ENCODE peak calls at places on chromosomes 11 and 22, in ten cellular contexts. One of them, this sample, is unnamed.
A peak's percentile ranks its signal among the peaks of the same experiment; 100 is the strongest.

GRCh38 chr11:126115820-126116319 is 53.2 kb upstream of the CDON start:
- DNase-seq in brain microvascular endothelial cell: peak; percentile 68
- DNase-seq in neuronal stem cell: no peak
- DNase-seq in heart right ventricle: peak; percentile 64
- DNase-seq in upper lobe of right lung: peak; percentile 84
- DNase-seq in AG04450: peak; percentile 77
- DNase-seq in CD4-positive, CD25-positive, alpha-beta regulatory T cell: no peak
- DNase-seq in CD8-positive, alpha-beta memory T cell: no peak
- DNase-seq in transverse colon: peak; percentile 73
- DNase-seq in fibroblast of lung: peak; percentile 87
- DNase-seq in this sample: no peak

GRCh38 chr11:123062892-123063395 is 1.0 kb upstream of the HSPA8 start:
- DNase-seq in brain microvascular endothelial cell: peak; percentile 28
- DNase-seq in neuronal stem cell: no peak
- DNase-seq in heart right ventricle: no peak
- DNase-seq in upper lobe of right lung: no peak
- DNase-seq in AG04450: peak; percentile 11
- DNase-seq in CD4-positive, CD25-positive, alpha-beta regulatory T cell: no peak
- DNase-seq in CD8-positive, alpha-beta memory T cell: no peak
- DNase-seq in transverse colon: no peak
- DNase-seq in fibroblast of lung: peak; percentile 56
- DNase-seq in this sample: no peak

GRCh38 chr22:25199726-25200520 is at the start of gene CRYBB3:
- DNase-seq in brain microvascular endothelial cell: no peak
- DNase-seq in neuronal stem cell: no peak
- DNase-seq in heart right ventricle: no peak
- DNase-seq in upper lobe of right lung: peak; percentile 52
- DNase-seq in AG04450: no peak
- DNase-seq in CD4-positive, CD25-positive, alpha-beta regulatory T cell: no peak
- DNase-seq in CD8-positive, alpha-beta memory T cell: no peak
- DNase-seq in transverse colon: no peak
- DNase-seq in fibroblast of lung: no peak
- DNase-seq in this sample: peak; percentile 13

GRCh38 chr11:60785806-60786361 is 751 bp downstream of the MS4A10 start:
- DNase-seq in brain microvascular endothelial cell: peak; percentile 80
- DNase-seq in neuronal stem cell: no peak
- DNase-seq in heart right ventricle: no peak
- DNase-seq in upper lobe of right lung: peak; percentile 35
- DNase-seq in AG04450: no peak
- DNase-seq in CD4-positive, CD25-positive, alpha-beta regulatory T cell: no peak
- DNase-seq in CD8-positive, alpha-beta memory T cell: no peak
- DNase-seq in transverse colon: no peak
- DNase-seq in fibroblast of lung: peak; percentile 36
- DNase-seq in this sample: no peak

GRCh38 chr22:40487663-40488249 is 117.4 kb downstream of the SGSM3 start:
- DNase-seq in brain microvascular endothelial cell: no peak
- DNase-seq in neuronal stem cell: no peak
- DNase-seq in heart right ventricle: no peak
- DNase-seq in upper lobe of right lung: no peak
- DNase-seq in AG04450: no peak
- DNase-seq in CD4-positive, CD25-positive, alpha-beta regulatory T cell: no peak
- DNase-seq in CD8-positive, alpha-beta memory T cell: no peak
- DNase-seq in transverse colon: no peak
- DNase-seq in fibroblast of lung: peak; percentile 40
- DNase-seq in this sample: no peak

GRCh38 chr11:94134651-94135512 is 6.2 kb downstream of the PANX1 start:
- DNase-seq in brain microvascular endothelial cell: peak; percentile 96
- DNase-seq in neuronal stem cell: no peak
- DNase-seq in heart right ventricle: peak; percentile 61
- DNase-seq in upper lobe of right lung: no peak
- DNase-seq in AG04450: peak; percentile 80
- DNase-seq in CD4-positive, CD25-positive, alpha-beta regulatory T cell: no peak
- DNase-seq in CD8-positive, alpha-beta memory T cell: no peak
- DNase-seq in transverse colon: peak; percentile 55
- DNase-seq in fibroblast of lung: peak; percentile 96
- DNase-seq in this sample: peak; percentile 66

GRCh38 chr11:2257023-2257700 is 13.2 kb downstream of the ASCL2 start:
- DNase-seq in brain microvascular endothelial cell: no peak
- DNase-seq in neuronal stem cell: no peak
- DNase-seq in heart right ventricle: no peak
- DNase-seq in upper lobe of right lung: no peak
- DNase-seq in AG04450: no peak
- DNase-seq in CD4-positive, CD25-positive, alpha-beta regulatory T cell: no peak
- DNase-seq in CD8-positive, alpha-beta memory T cell: no peak
- DNase-seq in transverse colon: no peak
- DNase-seq in fibroblast of lung: no peak
- DNase-seq in this sample: no peak

GRCh38 chr11:128632151-128632791 is 44.9 kb upstream of the ETS1 start:
- DNase-seq in brain microvascular endothelial cell: peak; percentile 45
- DNase-seq in neuronal stem cell: peak; percentile 31
- DNase-seq in heart right ventricle: no peak
- DNase-seq in upper lobe of right lung: no peak
- DNase-seq in AG04450: peak; percentile 45
- DNase-seq in CD4-positive, CD25-positive, alpha-beta regulatory T cell: no peak
- DNase-seq in CD8-positive, alpha-beta memory T cell: peak; percentile 64
- DNase-seq in transverse colon: peak; percentile 43
- DNase-seq in fibroblast of lung: peak; percentile 60
- DNase-seq in this sample: no peak

GRCh38 chr11:44759743-44760476 is 33.1 kb downstream of the TSPAN18 start:
- DNase-seq in brain microvascular endothelial cell: no peak
- DNase-seq in neuronal stem cell: no peak
- DNase-seq in heart right ventricle: no peak
- DNase-seq in upper lobe of right lung: no peak
- DNase-seq in AG04450: no peak
- DNase-seq in CD4-positive, CD25-positive, alpha-beta regulatory T cell: no peak
- DNase-seq in CD8-positive, alpha-beta memory T cell: no peak
- DNase-seq in transverse colon: no peak
- DNase-seq in fibroblast of lung: no peak
- DNase-seq in this sample: no peak

GRCh38 chr11:93234602-93235207 is 36.9 kb upstream of the SLC36A4 start:
- DNase-seq in brain microvascular endothelial cell: peak; percentile 85
- DNase-seq in neuronal stem cell: peak; percentile 71
- DNase-seq in heart right ventricle: peak; percentile 57
- DNase-seq in upper lobe of right lung: peak; percentile 80
- DNase-seq in AG04450: peak; percentile 30
- DNase-seq in CD4-positive, CD25-positive, alpha-beta regulatory T cell: peak; percentile 29
- DNase-seq in CD8-positive, alpha-beta memory T cell: peak; percentile 56
- DNase-seq in transverse colon: peak; percentile 82
- DNase-seq in fibroblast of lung: peak; percentile 62
- DNase-seq in this sample: peak; percentile 83

GRCh38 chr11:44621784-44622183 is 56.3 kb downstream of the CD82 start:
- DNase-seq in brain microvascular endothelial cell: no peak
- DNase-seq in neuronal stem cell: no peak
- DNase-seq in heart right ventricle: no peak
- DNase-seq in upper lobe of right lung: no peak
- DNase-seq in AG04450: no peak
- DNase-seq in CD4-positive, CD25-positive, alpha-beta regulatory T cell: no peak
- DNase-seq in CD8-positive, alpha-beta memory T cell: peak; percentile 8
- DNase-seq in transverse colon: no peak
- DNase-seq in fibroblast of lung: no peak
- DNase-seq in this sample: no peak

GRCh38 chr11:92770981-92771380 is 198.5 kb upstream of the MTNR1B start:
- DNase-seq in brain microvascular endothelial cell: no peak
- DNase-seq in neuronal stem cell: no peak
- DNase-seq in heart right ventricle: no peak
- DNase-seq in upper lobe of right lung: no peak
- DNase-seq in AG04450: no peak
- DNase-seq in CD4-positive, CD25-positive, alpha-beta regulatory T cell: no peak
- DNase-seq in CD8-positive, alpha-beta memory T cell: no peak
- DNase-seq in transverse colon: no peak
- DNase-seq in fibroblast of lung: no peak
- DNase-seq in this sample: no peak

GRCh38 chr11:74749965-74750296 is 1.3 kb downstream of the RNF169 start:
- DNase-seq in brain microvascular endothelial cell: no peak
- DNase-seq in neuronal stem cell: no peak
- DNase-seq in heart right ventricle: no peak
- DNase-seq in upper lobe of right lung: no peak
- DNase-seq in AG04450: no peak
- DNase-seq in CD4-positive, CD25-positive, alpha-beta regulatory T cell: no peak
- DNase-seq in CD8-positive, alpha-beta memory T cell: no peak
- DNase-seq in transverse colon: no peak
- DNase-seq in fibroblast of lung: no peak
- DNase-seq in this sample: no peak

GRCh38 chr11:62710001-62710345 is 2.5 kb downstream of the GNG3 start:
- DNase-seq in brain microvascular endothelial cell: no peak
- DNase-seq in neuronal stem cell: no peak
- DNase-seq in heart right ventricle: no peak
- DNase-seq in upper lobe of right lung: peak; percentile 60
- DNase-seq in AG04450: no peak
- DNase-seq in CD4-positive, CD25-positive, alpha-beta regulatory T cell: no peak
- DNase-seq in CD8-positive, alpha-beta memory T cell: no peak
- DNase-seq in transverse colon: no peak
- DNase-seq in fibroblast of lung: no peak
- DNase-seq in this sample: no peak

GRCh38 chr22:21972293-21972779 is 10.3 kb downstream of the TOP3B start:
- DNase-seq in brain microvascular endothelial cell: peak; percentile 31
- DNase-seq in neuronal stem cell: no peak
- DNase-seq in heart right ventricle: no peak
- DNase-seq in upper lobe of right lung: no peak
- DNase-seq in AG04450: no peak
- DNase-seq in CD4-positive, CD25-positive, alpha-beta regulatory T cell: peak; percentile 20
- DNase-seq in CD8-positive, alpha-beta memory T cell: peak; percentile 63
- DNase-seq in transverse colon: peak; percentile 32
- DNase-seq in fibroblast of lung: no peak
- DNase-seq in this sample: no peak

GRCh38 chr11:128290106-128290840 is 297.1 kb downstream of the ETS1 start:
- DNase-seq in brain microvascular endothelial cell: peak; percentile 78
- DNase-seq in neuronal stem cell: peak; percentile 56
- DNase-seq in heart right ventricle: peak; percentile 29
- DNase-seq in upper lobe of right lung: peak; percentile 67
- DNase-seq in AG04450: peak; percentile 88
- DNase-seq in CD4-positive, CD25-positive, alpha-beta regulatory T cell: peak; percentile 63
- DNase-seq in CD8-positive, alpha-beta memory T cell: peak; percentile 80
- DNase-seq in transverse colon: peak; percentile 86
- DNase-seq in fibroblast of lung: peak; percentile 82
- DNase-seq in this sample: no peak

GRCh38 chr22:30485362-30485988 is 13.7 kb upstream of the SEC14L3 start:
- DNase-seq in brain microvascular endothelial cell: peak; percentile 18
- DNase-seq in neuronal stem cell: peak; percentile 53
- DNase-seq in heart right ventricle: peak; percentile 53
- DNase-seq in upper lobe of right lung: peak; percentile 84
- DNase-seq in AG04450: peak; percentile 8
- DNase-seq in CD4-positive, CD25-positive, alpha-beta regulatory T cell: peak; percentile 63
- DNase-seq in CD8-positive, alpha-beta memory T cell: peak; percentile 79
- DNase-seq in transverse colon: peak; percentile 72
- DNase-seq in fibroblast of lung: peak; percentile 18
- DNase-seq in this sample: peak; percentile 61

DNA sequence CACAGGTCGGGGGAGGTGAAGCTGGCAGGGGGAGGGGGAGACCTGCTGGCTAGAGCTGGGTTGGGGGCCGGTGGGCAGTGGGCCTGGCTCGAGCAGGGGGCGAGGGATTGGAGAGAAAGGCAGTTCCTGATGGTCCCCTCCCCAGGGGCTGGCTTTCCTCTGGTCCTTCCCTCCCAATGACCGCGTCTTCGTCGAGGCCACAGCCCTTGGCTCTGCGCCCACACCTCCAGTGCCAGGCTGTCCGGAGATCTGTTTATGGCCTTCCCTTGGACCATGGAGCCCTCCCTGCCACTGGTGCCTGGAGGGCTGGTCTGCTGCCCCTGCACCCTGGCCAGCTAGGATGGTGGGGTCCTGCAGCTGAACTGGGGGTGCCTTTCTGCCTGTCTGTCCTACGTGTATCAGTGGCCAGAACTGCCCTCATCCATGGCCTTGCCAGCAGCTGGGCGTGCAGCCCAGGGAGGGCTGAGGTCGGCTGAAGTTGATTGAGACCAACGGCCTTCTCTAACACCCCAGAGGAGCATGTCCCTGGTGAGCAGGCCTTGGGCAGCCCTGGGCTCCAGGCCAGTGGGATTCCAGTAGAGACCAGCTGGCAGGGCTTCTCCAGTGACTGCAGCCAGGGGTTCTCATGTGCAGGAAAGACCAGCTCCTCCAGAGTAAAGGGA is 12.3 kb downstream of the TANGO2 start:
- DNase-seq in brain microvascular endothelial cell: no peak
- DNase-seq in neuronal stem cell: no peak
- DNase-seq in heart right ventricle: peak; percentile 73
- DNase-seq in upper lobe of right lung: no peak
- DNase-seq in AG04450: no peak
- DNase-seq in CD4-positive, CD25-positive, alpha-beta regulatory T cell: no peak
- DNase-seq in CD8-positive, alpha-beta memory T cell: no peak
- DNase-seq in transverse colon: no peak
- DNase-seq in fibroblast of lung: no peak
- DNase-seq in this sample: peak; percentile 61
- H3K4me3 ChIP-seq in brain microvascular endothelial cell: no peak overlapping the region
- H3K4me3 ChIP-seq in neuronal stem cell: no peak overlapping the region
- H3K4me3 ChIP-seq in heart right ventricle: no peak overlapping the region
- H3K4me3 ChIP-seq in upper lobe of right lung: no peak overlapping the region
- H3K4me3 ChIP-seq in AG04450: no peak overlapping the region
- H3K4me3 ChIP-seq in CD4-positive, CD25-positive, alpha-beta regulatory T cell: no peak overlapping the region
- H3K4me3 ChIP-seq in CD8-positive, alpha-beta memory T cell: no peak overlapping the region
- H3K4me3 ChIP-seq in transverse colon: no peak overlapping the region
- H3K4me3 ChIP-seq in fibroblast of lung: no peak overlapping the region
- H3K4me3 ChIP-seq in this sample: no peak overlapping the region

GRCh38 chr11:35084817-35085424 is 54.0 kb upstream of the CD44 start:
- DNase-seq in brain microvascular endothelial cell: no peak
- DNase-seq in neuronal stem cell: no peak
- DNase-seq in heart right ventricle: no peak
- DNase-seq in upper lobe of right lung: no peak
- DNase-seq in AG04450: no peak
- DNase-seq in CD4-positive, CD25-positive, alpha-beta regulatory T cell: no peak
- DNase-seq in CD8-positive, alpha-beta memory T cell: no peak
- DNase-seq in transverse colon: no peak
- DNase-seq in fibroblast of lung: no peak
- DNase-seq in this sample: no peak
- H3K27ac ChIP-seq in brain microvascular endothelial cell: no peak overlapping the region
- H3K27ac ChIP-seq in neuronal stem cell: no peak overlapping the region
- H3K27ac ChIP-seq in heart right ventricle: no peak overlapping the region
- H3K27ac ChIP-seq in upper lobe of right lung: peak overlapping the region; percentile 81
- H3K27ac ChIP-seq in AG04450: no peak overlapping the region
- H3K27ac ChIP-seq in CD4-positive, CD25-positive, alpha-beta regulatory T cell: peak overlapping the region; percentile 96
- H3K27ac ChIP-seq in CD8-positive, alpha-beta memory T cell: no peak overlapping the region
- H3K27ac ChIP-seq in transverse colon: no peak overlapping the region
- H3K27ac ChIP-seq in fibroblast of lung: peak overlapping the region; percentile 96
- H3K27ac ChIP-seq in this sample: no peak overlapping the region

DNA sequence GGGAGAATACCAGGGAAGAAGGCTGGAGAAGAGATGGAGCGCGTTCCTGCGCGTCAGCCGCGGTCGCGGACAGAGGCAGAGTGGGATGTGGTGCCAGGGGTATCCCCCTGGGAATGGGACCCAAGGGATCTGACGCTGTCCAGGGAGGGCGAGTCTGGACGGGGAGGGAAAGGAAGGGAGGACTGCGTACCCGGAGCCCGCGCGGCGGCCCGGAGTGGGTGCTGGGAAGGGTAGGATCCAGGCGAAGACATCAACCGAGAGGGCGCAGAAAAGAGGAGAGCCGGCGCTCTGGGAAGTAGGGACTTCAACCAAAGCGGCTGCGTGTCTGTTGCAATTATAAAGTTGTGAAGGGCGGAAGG is 744 bp downstream of the C11orf87 start:
- DNase-seq in brain microvascular endothelial cell: no peak
- DNase-seq in neuronal stem cell: no peak
- DNase-seq in heart right ventricle: peak; percentile 6
- DNase-seq in upper lobe of right lung: no peak
- DNase-seq in AG04450: no peak
- DNase-seq in CD4-positive, CD25-positive, alpha-beta regulatory T cell: no peak
- DNase-seq in CD8-positive, alpha-beta memory T cell: no peak
- DNase-seq in transverse colon: no peak
- DNase-seq in fibroblast of lung: no peak
- DNase-seq in this sample: peak; percentile 4
- H3K4me3 ChIP-seq in brain microvascular endothelial cell: peak overlapping the region; percentile 50
- H3K4me3 ChIP-seq in neuronal stem cell: peak overlapping the region; percentile 73
- H3K4me3 ChIP-seq in heart right ventricle: peak overlapping the region; percentile 22
- H3K4me3 ChIP-seq in upper lobe of right lung: peak overlapping the region; percentile 26
- H3K4me3 ChIP-seq in AG04450: peak overlapping the region; percentile 50
- H3K4me3 ChIP-seq in CD4-positive, CD25-positive, alpha-beta regulatory T cell: no peak overlapping the region
- H3K4me3 ChIP-seq in CD8-positive, alpha-beta memory T cell: no peak overlapping the region
- H3K4me3 ChIP-seq in transverse colon: no peak overlapping the region
- H3K4me3 ChIP-seq in fibroblast of lung: peak overlapping the region; percentile 15
- H3K4me3 ChIP-seq in this sample: peak overlapping the region; percentile 52

GRCh38 chr11:79236541-79236971 is 204.3 kb downstream of the TENM4 start:
- DNase-seq in brain microvascular endothelial cell: peak; percentile 84
- DNase-seq in neuronal stem cell: no peak
- DNase-seq in heart right ventricle: no peak
- DNase-seq in upper lobe of right lung: no peak
- DNase-seq in AG04450: peak; percentile 98
- DNase-seq in CD4-positive, CD25-positive, alpha-beta regulatory T cell: no peak
- DNase-seq in CD8-positive, alpha-beta memory T cell: no peak
- DNase-seq in transverse colon: no peak
- DNase-seq in fibroblast of lung: peak; percentile 99
- DNase-seq in this sample: no peak
- H3K27ac ChIP-seq in brain microvascular endothelial cell: peak overlapping the region; percentile 71
- H3K27ac ChIP-seq in neuronal stem cell: no peak overlapping the region
- H3K27ac ChIP-seq in heart right ventricle: peak overlapping the region; percentile 40
- H3K27ac ChIP-seq in upper lobe of right lung: peak overlapping the region; percentile 37
- H3K27ac ChIP-seq in AG04450: peak overlapping the region; percentile 97
- H3K27ac ChIP-seq in CD4-positive, CD25-positive, alpha-beta regulatory T cell: no peak overlapping the region
- H3K27ac ChIP-seq in CD8-positive, alpha-beta memory T cell: no peak overlapping the region
- H3K27ac ChIP-seq in transverse colon: no peak overlapping the region
- H3K27ac ChIP-seq in fibroblast of lung: peak overlapping the region; percentile 92
- H3K27ac ChIP-seq in this sample: no peak overlapping the region

This sample was measured in dorsolateral prefrontal cortex.